ENCODE peak calls at places on chromosomes 6 and 20, in seven cellular contexts. V is NCI-H345; K is fibroblast of lung; Z is T-helper 17 cell; Q is BJ; C is transverse colon; D is activated CD4-positive, CD25-positive, alpha-beta regulatory T cell treated with anti-CD3 and anti-CD28 coated beads, Interleukin-2, amount 50 U/mL, for 16 hours. X is an unnamed sample.

GRCh38 chr6:33897193-33897479 is 93.3 kb upstream of the MLN start:
- DNase-seq in D (no peak), Z (no peak), K (no peak), Q (no peak), C (no peak), V (no peak), X (no peak)

GRCh38 chr6:43334466-43335095 is 26.0 kb upstream of the CRIP3 start:
- DNase-seq in C (no peak), D (no peak), K (peak; percentile 62), Z (no peak), V (no peak), Q (peak; percentile 12), X (peak; percentile 43)

GRCh38 chr20:6074145-6074561 is 20.3 kb upstream of the LRRN4 start:
- DNase-seq in K (no peak), D (no peak), C (no peak), V (peak; percentile 9), Z (no peak), Q (no peak), X (no peak)

GRCh38 chr6:44943541-44943940 is 384.6 kb upstream of the RUNX2 start:
- DNase-seq in V (no peak), D (no peak), K (no peak), Q (no peak), Z (no peak), C (no peak), X (no peak)

GRCh38 chr6:168043193-168043847 is 35.7 kb downstream of the FRMD1 start:
- DNase-seq in D (no peak), V (no peak), Q (no peak), C (no peak), K (no peak), Z (no peak), X (no peak)

GRCh38 chr20:62063981-62064787 is 1.5 kb downstream of the TAF4 start:
- DNase-seq in K (no peak), Q (no peak), C (peak; percentile 59), D (no peak), V (no peak), Z (no peak), X (no peak)

GRCh38 chr20:36666181-36666740 is 20.3 kb upstream of the SLA2 start:
- DNase-seq in Z (no peak), D (no peak), Q (no peak), K (peak; percentile 14), V (no peak), C (no peak), X (no peak)

GRCh38 chr6:12751694-12752304 is 35.2 kb downstream of the PHACTR1 start:
- DNase-seq in K (peak; percentile 61), D (no peak), V (no peak), Z (no peak), Q (no peak), C (peak; percentile 20), X (peak; percentile 38)

GRCh38 chr6:722608-723007 is 29.7 kb upstream of the EXOC2 start:
- DNase-seq in Q (peak; percentile 46), K (peak; percentile 68), V (no peak), D (no peak), C (no peak), Z (no peak), X (peak; percentile 69)

GRCh38 chr20:38514185-38514584 is 41.5 kb downstream of the RALGAPB start:
- DNase-seq in Z (no peak), V (no peak), D (no peak), C (no peak), K (no peak), Q (no peak), X (no peak)

GRCh38 chr20:44217342-44218092 is 6.9 kb upstream of the OSER1 start:
- DNase-seq in C (peak; percentile 85), K (peak; percentile 56), Q (no peak), D (peak; percentile 50), V (peak; percentile 77), Z (peak; percentile 60), X (peak; percentile 22)

GRCh38 chr20:44967207-44967807 is 995 bp downstream of the STK4 start:
- DNase-seq in K (no peak), C (peak; percentile 40), D (no peak), V (no peak), Q (no peak), Z (no peak), X (no peak)

GRCh38 chr20:40689943-40690835 is 1.2 kb upstream of the MAFB start:
- DNase-seq in V (peak; percentile 92), D (no peak), C (peak; percentile 83), Q (no peak), K (peak; percentile 81), Z (no peak), X (peak; percentile 69)

GRCh38 chr6:30557683-30557981 is 537 bp downstream of the PRR3 start:
- DNase-seq in V (no peak), Q (no peak), K (no peak), C (no peak), Z (no peak), D (peak; percentile 36), X (no peak)

GRCh38 chr6:139905404-139906052 is 531.1 kb upstream of the CITED2 start:
- DNase-seq in C (no peak), K (no peak), Z (no peak), D (no peak), Q (peak; percentile 51), V (no peak), X (no peak)

GRCh38 chr20:58553841-58554240 is 38.6 kb upstream of the APCDD1L start:
- DNase-seq in Q (no peak), Z (no peak), D (no peak), K (peak; percentile 80), V (no peak), C (no peak), X (peak; percentile 75)

GRCh38 chr6:21132856-21133610 is 460.5 kb upstream of the SOX4 start:
- DNase-seq in K (peak; percentile 24), Q (no peak), Z (no peak), V (no peak), D (no peak), C (no peak), X (peak; percentile 19)

GRCh38 chr6:125679128-125679527 is 70.3 kb upstream of the HEY2 start:
- DNase-seq in Q (no peak), D (no peak), V (no peak), Z (no peak), K (no peak), C (no peak), X (no peak)

GRCh38 chr20:31496761-31497295 is 17.4 kb upstream of the HM13 start:
- DNase-seq in D (no peak), V (no peak), Q (no peak), K (no peak), Z (no peak), C (peak; percentile 22), X (no peak)

GRCh38 chr20:47962286-47962685 is 177.0 kb upstream of the SULF2 start:
- DNase-seq in Q (no peak), C (no peak), V (peak; percentile 20), D (no peak), K (no peak), Z (no peak), X (no peak)

GRCh38 chr6:53410508-53411258 is 61.9 kb upstream of the ELOVL5 start:
- DNase-seq in K (peak; percentile 11), D (peak; percentile 13), C (peak; percentile 29), V (no peak), Z (peak; percentile 40), Q (no peak), X (no peak)

GRCh38 chr6:66278115-66278514 is 571.1 kb upstream of the EYS start:
- DNase-seq in V (no peak), C (no peak), Z (no peak), K (no peak), Q (no peak), D (no peak), X (no peak)

GRCh38 chr20:57392130-57392445 is 892 bp downstream of the RBM38 start:
- DNase-seq in K (no peak), C (no peak), Q (no peak), V (no peak), Z (no peak), D (no peak), X (no peak)

GRCh38 chr6:33620584-33621395 is at the start of gene ITPR3:
- DNase-seq in D (peak; percentile 42), Q (no peak), K (peak; percentile 41), C (peak; percentile 81), V (peak; percentile 65), Z (peak; percentile 73), X (no peak)

GRCh38 chr6:139030539-139030938 is 2.0 kb downstream of the ABRACL start:
- DNase-seq in K (no peak), V (no peak), C (peak; percentile 27), Z (no peak), D (no peak), Q (no peak), X (no peak)

GRCh38 chr6:135251964-135252429 is 70.9 kb downstream of the MYB start:
- DNase-seq in Q (no peak), K (peak; percentile 63), Z (no peak), D (no peak), C (peak; percentile 18), V (no peak), X (peak; percentile 39)

GRCh38 chr6:91081452-91082067 is 494.7 kb upstream of the MAP3K7 start:
- DNase-seq in Z (no peak), K (peak; percentile 55), D (no peak), V (peak; percentile 67), Q (no peak), C (no peak), X (peak; percentile 40)

GRCh38 chr20:64069614-64070243 is 6.7 kb downstream of the TCEA2 start:
- DNase-seq in K (no peak), Q (no peak), D (no peak), V (no peak), C (no peak), Z (no peak), X (no peak)

GRCh38 chr6:37127961-37128862 is 41.7 kb upstream of the PIM1 start:
- DNase-seq in C (peak; percentile 42), K (peak; percentile 77), D (no peak), Z (no peak), Q (no peak), V (no peak), X (peak; percentile 73)

GRCh38 chr20:58638467-58639181 is 12.5 kb upstream of the STX16 start:
- DNase-seq in Z (no peak), Q (no peak), C (no peak), V (no peak), D (no peak), K (no peak), X (no peak)

GRCh38 chr20:2299301-2299700 is 3.5 kb downstream of the TGM3 start:
- DNase-seq in Q (no peak), Z (no peak), V (no peak), C (peak; percentile 70), K (no peak), D (no peak), X (no peak)

GRCh38 chr6:124887872-124888580 is 74.2 kb upstream of the RNF217 start:
- DNase-seq in K (no peak), Z (no peak), Q (no peak), V (no peak), C (no peak), D (no peak), X (no peak)

GRCh38 chr6:29827579-29828470 is at the start of gene HLA-G:
- DNase-seq in C (no peak), Z (no peak), D (no peak), Q (no peak), K (no peak), V (no peak), X (no peak)

GRCh38 chr6:137697267-137697938 is 169.7 kb upstream of the TNFAIP3 start:
- DNase-seq in Z (no peak), C (peak; percentile 22), D (no peak), K (peak; percentile 83), V (no peak), Q (no peak), X (peak; percentile 80)

GRCh38 chr6:136059308-136059707 is 190.8 kb downstream of the MTFR2 start:
- DNase-seq in Q (no peak), Z (no peak), K (no peak), D (no peak), C (peak; percentile 9), V (no peak), X (no peak)

GRCh38 chr6:43993881-43994523 is 133.2 kb downstream of the MRPL14 start:
- DNase-seq in Q (no peak), K (no peak), V (peak; percentile 15), C (no peak), D (no peak), Z (no peak), X (no peak)

X was measured in astrocyte.